ENCODE peak calls at places on chromosome 4, in eight cellular contexts. B is transverse colon, O is mammary epithelial cell, C is A673, U is natural killer cell, F is colonic mucosa, W is A549, A is tibial artery. D is an unnamed sample.

GRCh38 chr4:87949961-87950360 is 25.6 kb upstream of the SPP1 start:
- DNase-seq in U (no peak), C (peak; percentile 5), O (peak; percentile 52), W (no peak), A (no peak), F (peak; percentile 35), B (no peak), D (no peak)

GRCh38 chr4:170102426-170102825 is 12.7 kb upstream of the AADAT start:
- DNase-seq in F (no peak), A (no peak), B (no peak), C (no peak), U (no peak), W (no peak), O (no peak), D (peak; percentile 67)

GRCh38 chr4:73883306-73883705 is 14.1 kb downstream of the CXCL1 start:
- DNase-seq in B (no peak), O (peak; percentile 66), C (peak; percentile 57), U (no peak), A (no peak), F (no peak), W (no peak), D (no peak)

GRCh38 chr4:83716874-83717273 is 181.0 kb downstream of the GPAT3 start:
- DNase-seq in O (no peak), W (no peak), U (no peak), C (no peak), F (no peak), B (no peak), A (no peak), D (no peak)

GRCh38 chr4:157052429-157053040 is 23.4 kb upstream of the GLRB start:
- DNase-seq in F (no peak), B (no peak), C (no peak), O (no peak), W (no peak), A (no peak), U (no peak), D (no peak)

GRCh38 chr4:105650190-105650589 is 58.3 kb downstream of the INTS12 start:
- DNase-seq in A (no peak), B (no peak), O (no peak), W (no peak), F (no peak), C (no peak), U (no peak), D (no peak)

GRCh38 chr4:80026080-80026479 is 46.9 kb downstream of the ANTXR2 start:
- DNase-seq in U (no peak), W (no peak), O (no peak), B (no peak), F (no peak), A (no peak), C (no peak), D (no peak)

GRCh38 chr4:158280856-158281255 is 70.6 kb downstream of the TMEM144 start:
- DNase-seq in O (no peak), C (no peak), U (no peak), F (no peak), A (no peak), B (no peak), W (no peak), D (no peak)

GRCh38 chr4:86950835-86951525 is 16.2 kb downstream of the AFF1 start:
- DNase-seq in F (no peak), W (no peak), O (no peak), C (no peak), B (no peak), A (no peak), U (no peak), D (no peak)

GRCh38 chr4:11367371-11367770 is 61.3 kb downstream of the HS3ST1 start:
- DNase-seq in C (no peak), U (no peak), O (peak; percentile 12), W (no peak), A (peak; percentile 80), B (peak; percentile 36), F (peak; percentile 19), D (peak; percentile 50)

GRCh38 chr4:123364906-123365305 is 31.7 kb upstream of the SPRY1 start:
- DNase-seq in C (no peak), F (no peak), U (no peak), O (no peak), B (no peak), A (no peak), W (no peak), D (no peak)

GRCh38 chr4:148857973-148858534 is 415.8 kb upstream of the NR3C2 start:
- DNase-seq in W (no peak), U (no peak), B (no peak), C (no peak), F (peak; percentile 59), O (no peak), A (no peak), D (no peak)

GRCh38 chr4:183260491-183261151 is 59.5 kb downstream of the CLDN22 start:
- DNase-seq in A (no peak), F (peak; percentile 53), W (no peak), B (peak; percentile 46), C (no peak), U (no peak), O (no peak), D (peak; percentile 67)

GRCh38 chr4:79623125-79623905 is 215.3 kb upstream of the GK2 start:
- DNase-seq in F (no peak), B (no peak), C (no peak), W (no peak), O (no peak), U (no peak), A (peak; percentile 63), D (no peak)

GRCh38 chr4:125991398-125991797 is 676.6 kb downstream of the FAT4 start:
- DNase-seq in W (no peak), F (no peak), B (no peak), C (no peak), O (no peak), U (no peak), A (no peak), D (no peak)

GRCh38 chr4:186078977-186079697 is 10.2 kb downstream of the TLR3 start:
- DNase-seq in U (no peak), W (no peak), A (no peak), F (no peak), C (peak; percentile 34), B (no peak), O (no peak), D (no peak)

GRCh38 chr4:1674682-1675081 is 9.4 kb downstream of the FAM53A start:
- DNase-seq in W (no peak), B (no peak), U (no peak), A (no peak), F (no peak), C (no peak), O (no peak), D (no peak)

GRCh38 chr4:147363514-147363913 is 117.4 kb upstream of the EDNRA start:
- DNase-seq in C (no peak), U (no peak), W (no peak), A (no peak), F (no peak), B (no peak), O (no peak), D (no peak)

GRCh38 chr4:92035666-92036065 is 268.1 kb upstream of the GRID2 start:
- DNase-seq in W (no peak), B (no peak), A (no peak), F (no peak), O (no peak), U (no peak), C (no peak), D (no peak)

GRCh38 chr4:1763550-1764080 is 29.5 kb upstream of the FGFR3 start:
- DNase-seq in A (no peak), U (no peak), B (peak; percentile 23), F (peak; percentile 39), O (no peak), W (no peak), C (peak; percentile 27), D (peak; percentile 85)

GRCh38 chr4:52633846-52634245 is 25.3 kb downstream of the USP46 start:
- DNase-seq in U (no peak), F (no peak), C (no peak), A (no peak), W (no peak), B (no peak), O (no peak), D (no peak)

GRCh38 chr4:56099378-56099786 is 150.6 kb downstream of the CEP135 start:
- DNase-seq in W (no peak), O (peak; percentile 43), B (no peak), A (no peak), U (no peak), F (no peak), C (no peak), D (no peak)

GRCh38 chr4:89539797-89540711 is 232.5 kb upstream of the GPRIN3 start:
- DNase-seq in B (no peak), U (no peak), F (no peak), A (no peak), O (no peak), W (no peak), C (peak; percentile 52), D (no peak)

DNA sequence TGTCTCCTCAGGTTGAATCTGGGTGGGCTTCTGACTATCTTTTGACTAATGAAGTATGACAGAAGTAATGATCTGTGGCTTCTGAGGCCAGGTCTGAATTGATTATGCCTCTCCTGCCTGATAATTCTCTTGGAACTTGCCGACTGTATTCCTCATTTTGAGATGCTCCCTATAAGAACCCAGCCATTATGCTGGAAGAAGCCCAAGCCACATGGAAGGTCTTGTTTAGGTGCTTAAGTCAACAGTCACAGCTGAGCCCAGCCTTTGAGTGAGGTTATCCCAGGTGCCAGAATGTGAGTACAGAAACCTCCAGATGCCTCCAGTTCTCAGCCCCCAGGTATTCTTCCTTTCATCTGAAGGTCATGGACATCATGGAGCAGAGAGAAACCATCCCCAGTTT is 456.6 kb downstream of the IL15 start:
- DNase-seq in B (no peak), A (no peak), F (no peak), U (no peak), C (no peak), O (no peak), W (no peak), D (no peak)
- TF ChIP-seq CTCF in B (no peak), A (no peak), F (no peak), U (no peak), C (no peak), O (no peak), W (no peak), D (no peak)

DNA sequence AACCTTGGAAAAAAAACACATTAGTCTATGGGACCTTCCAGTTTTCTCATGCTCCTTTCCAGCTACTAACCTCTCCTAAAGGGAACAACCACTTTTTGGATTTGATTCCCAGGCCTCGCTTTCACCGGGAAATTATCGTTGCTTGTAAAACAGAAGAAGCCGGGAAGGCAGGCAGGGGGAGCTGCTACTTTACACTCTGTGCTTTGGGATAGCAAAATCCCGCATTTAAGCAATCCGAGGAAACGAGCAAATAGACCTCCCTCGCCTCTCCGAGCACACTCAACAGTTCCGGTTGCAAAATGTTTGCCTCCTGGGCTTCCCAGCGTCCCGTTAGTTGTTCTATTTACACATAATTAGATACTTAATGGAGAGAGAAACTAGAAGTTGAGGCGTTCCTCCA is 1.2 kb downstream of the CD38 start:
- DNase-seq in A (peak; percentile 75), U (no peak), O (peak; percentile 62), F (peak; percentile 56), W (peak; percentile 49), B (peak; percentile 33), C (peak; percentile 69), D (peak; percentile 55)
- TF ChIP-seq CTCF in A (no peak), U (no peak), O (peak; percentile 34), F (no peak), W (peak; percentile 40), B (no peak), C (peak; percentile 56), D (peak; percentile 46)

GRCh38 chr4:8260656-8261111 is 8.9 kb upstream of the HTRA3 start:
- DNase-seq in C (peak; percentile 87), A (no peak), W (no peak), F (no peak), U (no peak), B (peak; percentile 39), O (peak; percentile 47), D (peak; percentile 60)
- TF ChIP-seq CTCF in C (no peak), A (no peak), W (no peak), F (no peak), U (no peak), B (no peak), O (peak; percentile 12), D (no peak)

GRCh38 chr4:108342325-108342986 is 173.7 kb upstream of the LEF1 start:
- DNase-seq in U (no peak), O (no peak), B (no peak), C (no peak), W (no peak), F (no peak), A (no peak), D (no peak)
- TF ChIP-seq CTCF in U (no peak), O (no peak), B (no peak), C (no peak), W (no peak), F (no peak), A (no peak), D (no peak)

D was measured in hepatocyte.